ENCODE peak calls at places on chromosomes 4 and X, in four cellular contexts. N is K562, U is HepG2, G is A549. L is an unnamed sample.

GRCh38 chrX:103063918-103064434 is at the start of gene BEX1:
- DNase-seq in N (no peak), G (no peak), U (peak), L (no peak)

GRCh38 chr4:7649741-7650531 is 215.2 kb upstream of the PSAPL1 start:
- DNase-seq in G (no peak), N (peak), U (no peak), L (peak)

GRCh38 chr4:130074096-130074495 is 978.1 kb downstream of the C4orf33 start:
- DNase-seq in N (no peak), G (no peak), U (no peak), L (no peak)

GRCh38 chr4:106810122-106810521 is 226.0 kb downstream of the DKK2 start:
- DNase-seq in U (no peak), G (no peak), N (no peak), L (no peak)

GRCh38 chrX:11273544-11273943 is 19.7 kb upstream of the AMELX start:
- DNase-seq in G (no peak), U (no peak), N (no peak), L (no peak)

GRCh38 chr4:8762951-8763735 is 108.5 kb downstream of the HMX1 start:
- DNase-seq in N (no peak), U (no peak), G (no peak), L (no peak)

GRCh38 chr4:54509057-54509456 is 148.7 kb upstream of the KIT start:
- DNase-seq in N (no peak), U (no peak), G (no peak), L (no peak)

GRCh38 chr4:6750302-6751221 is 32.0 kb upstream of the KIAA0232 start:
- DNase-seq in N (peak), G (no peak), U (no peak), L (no peak)

GRCh38 chrX:132918523-132918922 is 39.9 kb downstream of the HS6ST2 start:
- DNase-seq in U (no peak), N (no peak), G (no peak), L (no peak)

GRCh38 chr4:5638316-5638715 is 70.0 kb downstream of the EVC2 start:
- DNase-seq in N (no peak), U (no peak), G (no peak), L (no peak)

GRCh38 chr4:780730-781492 is 45.0 kb downstream of the CPLX1 start:
- DNase-seq in N (no peak), G (no peak), U (no peak), L (no peak)

GRCh38 chr4:9925750-9926439 is 95.4 kb downstream of the SLC2A9 start:
- DNase-seq in U (no peak), G (no peak), N (no peak), L (no peak)

GRCh38 chr4:65893957-65894755 is 223.9 kb upstream of the EPHA5 start:
- DNase-seq in G (no peak), N (no peak), U (no peak), L (no peak)

GRCh38 chr4:26788341-26788733 is 72.3 kb upstream of the STIM2 start:
- DNase-seq in N (no peak), U (no peak), G (no peak), L (no peak)

GRCh38 chrX:13489451-13489850 is 80.0 kb upstream of the EGFL6 start:
- DNase-seq in U (no peak), G (no peak), N (peak), L (no peak)

GRCh38 chr4:16682996-16683395 is 215.4 kb downstream of the LDB2 start:
- DNase-seq in N (no peak), G (no peak), U (no peak), L (no peak)

GRCh38 chr4:107993969-107994368 is 4.3 kb downstream of the HADH start:
- DNase-seq in U (no peak), G (no peak), N (no peak), L (peak)

GRCh38 chr4:182880387-182881356 is 36.5 kb downstream of the DCTD start:
- DNase-seq in U (peak), G (no peak), N (no peak), L (no peak)

GRCh38 chr4:105415281-105415744 is 58.5 kb downstream of the PPA2 start:
- DNase-seq in G (no peak), U (no peak), N (no peak), L (no peak)

GRCh38 chrX:30653415-30654131 is at the start of gene GK:
- DNase-seq in N (peak), G (no peak), U (no peak), L (no peak)

GRCh38 chr4:123390846-123391456 is 5.6 kb upstream of the SPRY1 start:
- DNase-seq in G (no peak), U (no peak), N (peak), L (no peak)

GRCh38 chr4:84167579-84167978 is 331.5 kb downstream of the NKX6-1 start:
- DNase-seq in N (peak), G (no peak), U (peak), L (no peak)

GRCh38 chr4:134202136-134202535 is 547 bp upstream of the PABPC4L start:
- DNase-seq in N (no peak), U (no peak), G (no peak), L (no peak)

GRCh38 chr4:134202557-134202956 is 968 bp upstream of the PABPC4L start:
- DNase-seq in U (no peak), N (no peak), G (no peak), L (no peak)

GRCh38 chr4:134201216-134202098 is at the start of gene PABPC4L:
- DNase-seq in U (no peak), G (peak), N (peak), L (no peak)

GRCh38 chr4:134200811-134201215 is 776 bp downstream of the PABPC4L start:
- DNase-seq in U (no peak), N (peak), G (no peak), L (no peak)
- TF ChIP-seq BHLHE40 in U (no peak), N (no peak), G (no peak), L (no peak)

GRCh38 chr4:76265631-76266218 is 14.2 kb downstream of the FAM47E start:
- DNase-seq in U (peak), N (no peak), G (no peak), L (no peak)

GRCh38 chr4:76270776-76271175 is 19.3 kb downstream of the FAM47E start:
- DNase-seq in G (no peak), U (no peak), N (no peak), L (no peak)

GRCh38 chr4:76267811-76268210 is 16.3 kb downstream of the FAM47E start:
- DNase-seq in N (no peak), U (no peak), G (no peak), L (no peak)

GRCh38 chr4:76271248-76271647 is 19.7 kb downstream of the FAM47E start:
- DNase-seq in G (no peak), N (no peak), U (no peak), L (no peak)

DNA sequence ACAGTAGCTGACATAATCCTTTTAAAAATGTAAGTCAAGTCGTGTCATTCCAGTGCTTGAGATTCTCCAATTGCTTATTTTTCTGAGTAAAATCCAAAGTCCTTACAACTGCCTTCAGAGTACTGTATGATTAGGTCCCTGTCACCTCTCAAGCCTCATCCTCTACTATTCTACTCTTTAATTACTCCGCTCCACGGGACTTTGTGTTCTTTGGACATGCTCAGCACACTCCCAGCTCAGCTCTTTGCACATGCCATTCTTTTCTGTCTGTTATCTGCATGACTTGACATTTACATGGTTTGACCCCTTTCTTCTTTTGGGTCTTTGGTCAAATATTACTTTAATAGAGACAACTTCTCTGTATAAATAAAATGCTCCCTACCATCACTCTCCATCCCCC is 15.1 kb downstream of the FAM47E start:
- DNase-seq in N (no peak), U (no peak), G (no peak), L (no peak)
- TF ChIP-seq KDM1A in N (no peak), U (no peak), G (no peak), L (no peak)

DNA sequence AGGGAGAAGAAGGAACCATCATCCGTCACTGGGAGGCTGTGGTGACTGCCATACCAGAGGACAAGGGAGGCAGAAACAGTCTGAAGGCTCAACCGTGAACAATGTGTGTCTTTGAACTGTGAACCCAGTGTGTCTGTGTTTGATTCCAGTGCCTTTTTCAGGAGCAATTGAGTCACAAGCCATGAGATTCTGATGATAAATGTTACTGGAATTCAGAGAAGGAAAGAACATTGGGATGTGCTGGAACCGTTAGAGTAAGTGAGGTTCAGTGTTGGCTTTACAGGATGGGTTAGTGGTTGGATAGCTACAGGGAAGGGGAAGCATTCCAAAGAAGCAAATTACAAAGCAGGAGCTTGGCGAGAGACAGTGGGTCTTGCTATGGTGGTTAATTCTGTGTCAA is 464.4 kb downstream of the TRIML1 start:
- DNase-seq in G (no peak), N (no peak), U (no peak), L (no peak)
- TF ChIP-seq BHLHE40 in G (no peak), N (no peak), U (no peak), L (no peak)

DNA sequence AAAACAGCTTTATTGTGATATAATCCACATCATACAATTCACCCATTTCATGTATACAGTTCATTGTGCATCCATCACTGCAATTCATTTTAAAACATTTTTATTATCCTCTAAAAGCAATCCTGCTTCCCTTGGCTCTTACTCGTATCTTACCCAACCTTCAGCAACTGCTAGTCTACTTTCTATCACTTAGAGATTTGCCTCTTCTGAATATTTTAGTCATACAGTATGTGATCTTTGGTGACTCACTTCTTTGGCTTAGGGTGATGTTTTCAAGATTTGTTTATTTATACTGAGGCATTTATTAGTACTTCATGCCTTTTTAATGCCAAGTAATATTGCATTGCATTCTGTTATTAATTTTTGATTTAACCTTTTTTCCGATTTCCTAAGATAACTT is 15.0 kb upstream of the MSMO1 start:
- DNase-seq in N (no peak), G (no peak), U (no peak), L (no peak)
- TF ChIP-seq KDM1A in N (no peak), G (no peak), U (no peak), L (no peak)

GRCh38 chrX:130330706-130331105 is 9.0 kb upstream of the SLC25A14 start:
- DNase-seq in N (peak), G (peak), U (peak), L (peak)
- TF ChIP-seq BHLHE40 in N (peak), G (peak), U (peak), L (peak)

GRCh38 chr4:4334798-4335520 is 44.9 kb downstream of the ZBTB49 start:
- DNase-seq in U (peak), N (peak), G (peak), L (no peak)
- TF ChIP-seq KDM1A in U (no peak), N (no peak), G (no peak), L (no peak)

GRCh38 chr4:73439991-73440390 is 4.0 kb downstream of the AFP start:
- DNase-seq in N (no peak), G (no peak), U (no peak), L (no peak)

GRCh38 chr4:73438048-73438447 is 2.0 kb downstream of the AFP start:
- DNase-seq in U (no peak), G (no peak), N (no peak), L (no peak)

GRCh38 chr4:73439445-73439844 is 3.4 kb downstream of the AFP start:
- DNase-seq in N (no peak), U (no peak), G (no peak), L (no peak)

GRCh38 chr4:73437558-73437956 is 1.5 kb downstream of the AFP start:
- DNase-seq in N (no peak), G (no peak), U (no peak), L (no peak)

GRCh38 chr4:73438582-73439215 is 2.7 kb downstream of the AFP start:
- DNase-seq in G (no peak), N (no peak), U (no peak), L (no peak)
- TF ChIP-seq BHLHE40 in G (no peak), N (no peak), U (no peak), L (no peak)

GRCh38 chr4:48271048-48271452 is 1.4 kb upstream of the TEC start:
- DNase-seq in N (peak), G (no peak), U (no peak), L (peak)

GRCh38 chr4:48268956-48269860 is at the start of gene TEC:
- DNase-seq in N (peak), G (peak), U (no peak), L (no peak)

GRCh38 chr4:48271626-48272025 is 2.0 kb upstream of the TEC start:
- DNase-seq in N (no peak), G (no peak), U (no peak), L (no peak)

GRCh38 chr4:48269861-48270515 is 350 bp upstream of the TEC start:
- DNase-seq in N (peak), U (peak), G (peak), L (peak)

DNA sequence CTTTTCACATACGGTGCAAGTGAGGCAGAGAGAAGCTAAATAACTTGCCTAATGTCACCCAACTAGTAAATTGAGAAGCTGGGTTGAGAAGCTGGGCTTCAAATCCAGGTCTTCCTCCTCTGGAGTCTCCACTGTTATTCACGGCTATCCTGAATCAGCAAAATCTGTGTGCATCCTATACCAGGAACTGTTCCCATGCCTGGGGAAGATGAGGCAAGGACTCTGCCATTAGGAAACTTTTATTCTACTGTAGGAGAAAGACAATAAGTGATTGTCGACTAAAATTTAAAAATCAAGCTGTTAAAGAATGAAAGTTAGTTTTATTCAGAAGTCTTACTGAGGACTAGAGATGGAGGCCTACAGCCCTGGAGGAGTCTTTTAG is 869 bp upstream of the TEC start:
- DNase-seq in U (no peak), G (no peak), N (no peak), L (no peak)
- TF ChIP-seq KDM1A in U (no peak), G (no peak), N (peak), L (no peak)